ENCODE peak calls at places on chromosomes 4 and X, in nine cellular contexts. Q, F, D, G, P, C, R, V and S are unnamed samples.

GRCh38 chr4:47528651-47529050 is 43.6 kb downstream of the ATP10D start:
- DNase-seq in G (peak), P (no peak), Q (no peak), C (peak), D (peak), V (no peak), R (no peak), F (no peak), S (no peak)

GRCh38 chr4:141609243-141609642 is 27.1 kb upstream of the IL15 start:
- DNase-seq in G (no peak), Q (peak), C (no peak), P (no peak), D (peak), F (no peak), R (peak), V (no peak), S (no peak)

GRCh38 chr4:176217510-176217909 is 22.1 kb upstream of the SPATA4 start:
- DNase-seq in Q (no peak), C (no peak), F (no peak), R (no peak), V (no peak), P (no peak), G (no peak), D (no peak), S (no peak)

GRCh38 chr4:29900336-29900735 is 819.8 kb upstream of the PCDH7 start:
- DNase-seq in G (no peak), Q (no peak), D (no peak), R (no peak), V (no peak), P (no peak), F (no peak), C (no peak), S (no peak)

GRCh38 chrX:38799995-38800394 is 1.3 kb upstream of the MID1IP1 start:
- DNase-seq in V (no peak), P (no peak), F (peak), G (peak), C (no peak), D (no peak), Q (no peak), R (peak), S (peak)

GRCh38 chr4:2833671-2834000 is 10.0 kb upstream of the ADD1 start:
- DNase-seq in R (no peak), G (no peak), Q (no peak), P (peak), C (no peak), F (no peak), D (no peak), V (no peak), S (no peak)

GRCh38 chr4:184448828-184449227 is 25.5 kb downstream of the IRF2 start:
- DNase-seq in R (peak), F (no peak), V (no peak), Q (peak), D (peak), G (peak), P (no peak), C (peak), S (peak)

GRCh38 chrX:50327235-50327634 is 122.7 kb downstream of the CCNB3 start:
- DNase-seq in F (no peak), G (no peak), R (no peak), Q (no peak), C (no peak), P (no peak), V (no peak), D (no peak), S (no peak)

GRCh38 chrX:97397371-97397770 is 513.7 kb downstream of the RPA4 start:
- DNase-seq in R (no peak), P (no peak), G (peak), F (no peak), Q (no peak), V (no peak), D (peak), C (peak), S (no peak)

GRCh38 chr4:52813546-52813945 is 48.6 kb upstream of the RASL11B start:
- DNase-seq in G (no peak), F (no peak), C (no peak), V (no peak), D (no peak), R (no peak), P (no peak), Q (no peak), S (no peak)

GRCh38 chr4:24583451-24584174 is 741 bp downstream of the DHX15 start:
- DNase-seq in R (peak), V (no peak), C (peak), D (peak), Q (peak), G (peak), F (peak), P (peak), S (peak)

GRCh38 chrX:125998432-125998831 is 167.7 kb downstream of the DCAF12L2 start:
- DNase-seq in Q (peak), R (no peak), V (no peak), C (peak), F (no peak), D (no peak), P (no peak), G (peak), S (no peak)

GRCh38 chr4:74311696-74312313 is 3.5 kb downstream of the EPGN start:
- DNase-seq in D (peak), P (no peak), V (no peak), R (peak), G (peak), Q (peak), C (peak), F (peak), S (peak)

GRCh38 chrX:1507511-1508463 is 29.2 kb downstream of the P2RY8 start:
- DNase-seq in P (peak), D (no peak), V (no peak), F (peak), R (peak), G (no peak), C (no peak), Q (no peak), S (no peak)

GRCh38 chr4:2503809-2504208 is 32.6 kb upstream of the FAM193A start:
- DNase-seq in C (no peak), F (no peak), V (no peak), R (no peak), P (no peak), G (no peak), D (no peak), Q (no peak), S (no peak)

GRCh38 chr4:1763070-1763549 is 30.0 kb upstream of the FGFR3 start:
- DNase-seq in P (no peak), D (no peak), F (no peak), C (no peak), V (no peak), R (no peak), Q (no peak), G (no peak), S (no peak)

GRCh38 chr4:163542275-163542674 is 47.8 kb downstream of the TMA16 start:
- DNase-seq in D (peak), C (peak), Q (no peak), V (no peak), P (no peak), F (no peak), G (peak), R (no peak), S (no peak)

GRCh38 chr4:121050251-121050650 is 22.1 kb downstream of the NDNF start:
- DNase-seq in Q (peak), R (no peak), V (no peak), F (no peak), D (no peak), C (no peak), P (no peak), G (peak), S (no peak)
- TF ChIP-seq CTCF in Q (peak), R (no peak), V (peak), F (peak), D (peak), C (peak), P (no peak), G (peak), S (peak)

DNA sequence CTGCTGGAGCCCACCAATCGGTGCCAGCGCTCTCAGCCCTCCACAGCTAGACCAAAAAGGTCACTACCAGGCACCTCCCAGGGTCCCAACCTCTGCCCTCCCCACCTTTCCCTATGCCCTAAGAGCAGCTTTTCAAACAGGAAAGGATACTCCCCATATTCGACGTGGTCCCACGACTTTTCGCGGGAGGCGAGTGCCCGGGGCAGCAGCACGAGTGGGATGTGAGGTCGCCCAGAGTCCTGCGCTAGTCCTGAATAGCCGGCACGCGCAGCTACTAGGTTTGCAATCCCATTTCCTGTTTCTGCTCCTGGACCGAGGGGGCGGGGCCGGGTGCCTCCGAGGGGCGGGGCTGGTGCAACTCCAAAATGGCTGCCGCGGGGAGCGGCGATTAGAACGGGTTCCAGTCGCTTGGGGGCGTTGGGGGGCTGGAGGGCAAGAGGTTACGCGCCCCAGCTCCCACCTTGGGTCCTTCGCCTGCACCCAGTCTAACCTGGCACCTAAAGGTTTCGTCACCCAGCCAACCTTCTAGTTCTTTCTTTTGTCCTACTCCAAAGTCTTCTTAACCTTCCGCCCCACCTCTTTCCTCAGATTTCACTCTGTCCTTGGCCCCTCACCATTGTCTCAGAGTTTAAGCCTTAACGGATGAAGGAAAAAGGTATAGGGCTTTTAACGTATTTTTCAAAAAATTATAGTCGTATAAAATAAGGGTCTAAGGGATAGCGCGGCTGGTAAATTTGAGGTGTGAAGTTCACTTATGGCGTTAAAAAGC is 85.0 kb upstream of the TENT5D start:
- DNase-seq in V (no peak), G (no peak), F (no peak), P (peak), D (peak), Q (no peak), C (no peak), R (peak), S (peak)
- H3K4me3 ChIP-seq in V (no peak), G (no peak), F (no peak), P (peak), D (peak), Q (no peak), C (no peak), R (no peak), S (peak)

GRCh38 chr4:112953295-112953694 is 96.2 kb upstream of the ANK2 start:
- DNase-seq in Q (no peak), R (no peak), V (no peak), D (no peak), F (no peak), G (no peak), C (no peak), P (no peak), S (no peak)
- TF ChIP-seq CTCF in Q (no peak), R (no peak), V (no peak), D (no peak), F (no peak), G (no peak), C (no peak), P (no peak), S (no peak)

GRCh38 chrX:124215786-124216185 is 116.7 kb upstream of the TEX13D start:
- DNase-seq in Q (no peak), G (no peak), P (no peak), R (no peak), D (no peak), C (no peak), F (no peak), V (no peak), S (no peak)

GRCh38 chrX:124216396-124217124 is 115.9 kb upstream of the TEX13D start:
- DNase-seq in P (no peak), V (no peak), R (no peak), D (no peak), C (no peak), Q (no peak), G (no peak), F (no peak), S (no peak)

GRCh38 chrX:124223524-124223923 is 108.9 kb upstream of the TEX13D start:
- DNase-seq in F (no peak), Q (no peak), P (no peak), C (no peak), V (no peak), D (no peak), G (no peak), R (no peak), S (no peak)

GRCh38 chrX:124212622-124213021 is 119.8 kb upstream of the TEX13D start:
- DNase-seq in Q (no peak), F (no peak), D (peak), G (no peak), R (no peak), P (no peak), V (no peak), C (no peak), S (no peak)

GRCh38 chrX:124217289-124218251 is 114.9 kb upstream of the TEX13D start:
- DNase-seq in D (peak), P (no peak), V (no peak), R (peak), Q (no peak), G (no peak), F (peak), C (peak), S (peak)
- H3K4me3 ChIP-seq in D (no peak), P (no peak), V (no peak), R (no peak), Q (no peak), G (no peak), F (peak), C (no peak), S (no peak)

GRCh38 chr4:9867746-9868425 is 86.5 kb downstream of the DRD5 start:
- DNase-seq in C (no peak), G (no peak), D (no peak), Q (no peak), F (no peak), P (no peak), R (no peak), V (no peak), S (no peak)
- TF ChIP-seq CTCF in C (no peak), G (no peak), D (no peak), Q (no peak), F (no peak), P (no peak), R (no peak), V (no peak), S (no peak)